ENCODE peak calls at places on chromosomes 5 and 9, in eight cellular contexts. F, X, G, C, O, T, K and Z are unnamed samples.

GRCh38 chr9:69181908-69182353 is 7.9 kb downstream of the TJP2 start:
- DNase-seq in F (no peak), X (no peak), G (no peak), C (no peak), O (no peak), T (no peak), K (no peak), Z (no peak)

GRCh38 chr5:151740336-151740942 is 18.0 kb downstream of the ATOX1 start:
- DNase-seq in F (peak), X (peak), G (peak), C (peak), O (peak), T (peak), K (peak), Z (no peak)

GRCh38 chr5:181028032-181028819 is 11.8 kb upstream of the BTNL9 start:
- DNase-seq in F (no peak), X (no peak), G (no peak), C (no peak), O (no peak), T (no peak), K (peak), Z (no peak)

GRCh38 chr5:88158056-88158455 is 110.6 kb downstream of the TMEM161B start:
- DNase-seq in F (no peak), X (no peak), G (no peak), C (no peak), O (no peak), T (no peak), K (no peak), Z (no peak)

GRCh38 chr5:51002368-51002767 is 335.9 kb downstream of the PARP8 start:
- DNase-seq in F (no peak), X (no peak), G (no peak), C (no peak), O (no peak), T (no peak), K (no peak), Z (no peak)

GRCh38 chr5:72145351-72145750 is 38.1 kb downstream of the MAP1B start:
- DNase-seq in F (no peak), X (no peak), G (no peak), C (no peak), O (no peak), T (no peak), K (no peak), Z (no peak)

GRCh38 chr5:78591972-78592700 is 56.4 kb downstream of the LHFPL2 start:
- DNase-seq in F (no peak), X (no peak), G (no peak), C (no peak), O (no peak), T (no peak), K (no peak), Z (no peak)

GRCh38 chr5:149700347-149700746 is 29.8 kb upstream of the PPARGC1B start:
- DNase-seq in F (no peak), X (no peak), G (no peak), C (no peak), O (no peak), T (no peak), K (no peak), Z (no peak)

GRCh38 chr5:56638768-56639238 is 176.5 kb upstream of the MAP3K1 start:
- DNase-seq in F (no peak), X (no peak), G (no peak), C (no peak), O (no peak), T (no peak), K (no peak), Z (no peak)

GRCh38 chr9:98692392-98692791 is 16.3 kb downstream of the GABBR2 start:
- DNase-seq in F (no peak), X (no peak), G (no peak), C (no peak), O (no peak), T (no peak), K (no peak), Z (no peak)

GRCh38 chr9:35659340-35659739 is 1.2 kb downstream of the CCDC107 start:
- DNase-seq in F (no peak), X (no peak), G (no peak), C (no peak), O (no peak), T (no peak), K (no peak), Z (no peak)

GRCh38 chr5:147576646-147577535 is 67.0 kb upstream of the DPYSL3 start:
- DNase-seq in F (peak), X (peak), G (no peak), C (peak), O (no peak), T (peak), K (peak), Z (peak)

GRCh38 chr9:120257483-120257882 is 322.5 kb downstream of the CDK5RAP2 start:
- DNase-seq in F (no peak), X (no peak), G (no peak), C (no peak), O (peak), T (no peak), K (no peak), Z (no peak)

GRCh38 chr5:126949475-126949874 is 80.9 kb downstream of the MARCHF3 start:
- DNase-seq in F (no peak), X (no peak), G (no peak), C (no peak), O (no peak), T (no peak), K (no peak), Z (no peak)

GRCh38 chr5:44875661-44876250 is 67.0 kb downstream of the MRPS30 start:
- DNase-seq in F (peak), X (peak), G (peak), C (no peak), O (no peak), T (no peak), K (no peak), Z (no peak)

GRCh38 chr5:172713113-172713808 is 57.7 kb downstream of the DUSP1 start:
- DNase-seq in F (peak), X (peak), G (no peak), C (peak), O (no peak), T (peak), K (peak), Z (peak)

GRCh38 chr9:81264516-81264915 is 424.8 kb downstream of the TLE1 start:
- DNase-seq in F (no peak), X (peak), G (no peak), C (no peak), O (no peak), T (no peak), K (no peak), Z (no peak)

GRCh38 chr5:149702953-149703646 is 27.0 kb upstream of the PPARGC1B start:
- DNase-seq in F (no peak), X (no peak), G (no peak), C (no peak), O (no peak), T (peak), K (no peak), Z (no peak)

GRCh38 chr9:105341784-105342183 is 97.3 kb downstream of the SLC44A1 start:
- DNase-seq in F (no peak), X (peak), G (no peak), C (no peak), O (peak), T (no peak), K (no peak), Z (no peak)

GRCh38 chr5:151719228-151719861 is 32.6 kb upstream of the SPARC start:
- DNase-seq in F (no peak), X (no peak), G (no peak), C (no peak), O (no peak), T (no peak), K (peak), Z (no peak)

GRCh38 chr5:173764321-173765029 is 123.7 kb upstream of the CPEB4 start:
- DNase-seq in F (peak), X (peak), G (peak), C (peak), O (peak), T (peak), K (peak), Z (no peak)

GRCh38 chr5:179974946-179975712 is 67.4 kb upstream of the TBC1D9B start:
- DNase-seq in F (no peak), X (no peak), G (no peak), C (peak), O (no peak), T (no peak), K (peak), Z (peak)

GRCh38 chr9:134188421-134189166 is 24.2 kb upstream of the RNU6ATAC start:
- DNase-seq in F (no peak), X (no peak), G (no peak), C (peak), O (no peak), T (no peak), K (peak), Z (no peak)

GRCh38 chr9:3527653-3527960 is 1.8 kb upstream of the RFX3 start:
- DNase-seq in F (no peak), X (no peak), G (no peak), C (no peak), O (no peak), T (no peak), K (no peak), Z (no peak)

GRCh38 chr5:81286059-81286617 is 15.2 kb upstream of the ZCCHC9 start:
- DNase-seq in F (no peak), X (no peak), G (no peak), C (no peak), O (no peak), T (no peak), K (peak), Z (no peak)

GRCh38 chr9:13718086-13718485 is 438.6 kb upstream of the MPDZ start:
- DNase-seq in F (no peak), X (peak), G (no peak), C (no peak), O (no peak), T (no peak), K (no peak), Z (no peak)

GRCh38 chr5:566636-567309 is 42.5 kb upstream of the SLC9A3 start:
- DNase-seq in F (no peak), X (no peak), G (no peak), C (no peak), O (no peak), T (no peak), K (no peak), Z (no peak)

GRCh38 chr9:116318463-116319271 is 165.1 kb downstream of the PAPPA start:
- DNase-seq in F (no peak), X (no peak), G (peak), C (peak), O (no peak), T (no peak), K (peak), Z (no peak)

GRCh38 chr5:91417219-91417618 is 34.1 kb upstream of the ARRDC3 start:
- DNase-seq in F (no peak), X (peak), G (peak), C (no peak), O (no peak), T (no peak), K (no peak), Z (no peak)

GRCh38 chr9:34675874-34676273 is 13.4 kb upstream of the CCL27 start:
- DNase-seq in F (no peak), X (no peak), G (no peak), C (no peak), O (no peak), T (no peak), K (no peak), Z (no peak)

GRCh38 chr5:176407456-176408244 is 8.7 kb downstream of the CLTB start:
- DNase-seq in F (no peak), X (no peak), G (no peak), C (no peak), O (no peak), T (no peak), K (no peak), Z (no peak)

GRCh38 chr5:24749701-24750100 is 104.9 kb upstream of the CDH10 start:
- DNase-seq in F (no peak), X (peak), G (no peak), C (no peak), O (no peak), T (no peak), K (no peak), Z (no peak)

GRCh38 chr9:126502417-126503332 is 111.1 kb upstream of the LMX1B start:
- DNase-seq in F (no peak), X (no peak), G (no peak), C (no peak), O (no peak), T (no peak), K (peak), Z (no peak)

GRCh38 chr5:138960145-138960692 is 85.1 kb upstream of the LRRTM2 start:
- DNase-seq in F (no peak), X (no peak), G (no peak), C (no peak), O (no peak), T (no peak), K (no peak), Z (no peak)

GRCh38 chr5:140106101-140106500 is 7.8 kb upstream of the PURA start:
- DNase-seq in F (no peak), X (no peak), G (no peak), C (no peak), O (no peak), T (no peak), K (no peak), Z (no peak)
- TF ChIP-seq CTCF in F (peak), X (no peak), G (no peak), C (no peak), O (no peak), T (no peak), K (no peak), Z (no peak)

GRCh38 chr9:136089697-136090045 is 5.4 kb downstream of the NACC2 start:
- DNase-seq in F (peak), X (peak), G (no peak), C (no peak), O (no peak), T (no peak), K (no peak), Z (no peak)
- TF ChIP-seq CTCF in F (peak), X (peak), G (peak), C (no peak), O (peak), T (peak), K (no peak), Z (peak)

GRCh38 chr5:111855356-111855755 is 98.4 kb upstream of the NREP start:
- DNase-seq in F (no peak), X (no peak), G (no peak), C (no peak), O (no peak), T (no peak), K (peak), Z (no peak)

GRCh38 chr5:111857067-111857466 is 100.1 kb upstream of the NREP start:
- DNase-seq in F (no peak), X (no peak), G (no peak), C (no peak), O (no peak), T (no peak), K (no peak), Z (no peak)

GRCh38 chr5:111859533-111860270 is 102.7 kb upstream of the NREP start:
- DNase-seq in F (peak), X (peak), G (peak), C (no peak), O (peak), T (no peak), K (no peak), Z (no peak)

GRCh38 chr5:111859031-111859430 is 102.0 kb upstream of the NREP start:
- DNase-seq in F (no peak), X (peak), G (no peak), C (no peak), O (no peak), T (no peak), K (no peak), Z (no peak)

DNA sequence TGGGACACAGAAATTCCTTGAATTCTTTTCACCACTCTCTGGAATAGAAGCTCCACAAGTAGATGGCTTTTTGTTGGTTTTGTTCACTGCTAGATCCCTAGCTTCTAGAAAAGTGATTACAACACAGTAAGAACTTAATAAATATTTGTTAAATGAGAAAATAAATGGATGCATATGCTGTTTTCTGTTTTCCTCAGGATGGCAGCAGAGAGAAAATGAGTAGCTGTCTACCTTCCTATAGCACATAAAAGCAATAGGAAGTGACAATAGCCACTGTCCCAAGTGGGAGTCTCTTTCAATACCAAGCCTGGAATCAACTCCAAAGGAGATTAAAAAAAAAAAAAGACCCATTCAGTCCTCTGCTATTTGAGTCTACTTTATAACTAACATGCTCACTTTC is 100.6 kb upstream of the NREP start:
- DNase-seq in F (no peak), X (no peak), G (no peak), C (no peak), O (no peak), T (no peak), K (no peak), Z (no peak)
- TF ChIP-seq CTCF in F (no peak), X (no peak), G (peak), C (no peak), O (peak), T (no peak), K (no peak), Z (no peak)

GRCh38 chr5:140869555-140869886 is 764 bp downstream of the PCDHA11 start:
- DNase-seq in F (no peak), X (no peak), G (no peak), C (no peak), O (no peak), T (no peak), K (no peak), Z (no peak)

GRCh38 chr5:140870221-140871201 is 1.8 kb downstream of the PCDHA11 start:
- DNase-seq in F (no peak), X (no peak), G (no peak), C (no peak), O (no peak), T (no peak), K (peak), Z (no peak)

GRCh38 chr5:140868721-140869554 is at the start of gene PCDHA11:
- DNase-seq in F (peak), X (no peak), G (no peak), C (no peak), O (no peak), T (no peak), K (peak), Z (no peak)
- TF ChIP-seq CTCF in F (peak), X (no peak), G (no peak), C (no peak), O (peak), T (no peak), K (peak), Z (no peak)

DNA sequence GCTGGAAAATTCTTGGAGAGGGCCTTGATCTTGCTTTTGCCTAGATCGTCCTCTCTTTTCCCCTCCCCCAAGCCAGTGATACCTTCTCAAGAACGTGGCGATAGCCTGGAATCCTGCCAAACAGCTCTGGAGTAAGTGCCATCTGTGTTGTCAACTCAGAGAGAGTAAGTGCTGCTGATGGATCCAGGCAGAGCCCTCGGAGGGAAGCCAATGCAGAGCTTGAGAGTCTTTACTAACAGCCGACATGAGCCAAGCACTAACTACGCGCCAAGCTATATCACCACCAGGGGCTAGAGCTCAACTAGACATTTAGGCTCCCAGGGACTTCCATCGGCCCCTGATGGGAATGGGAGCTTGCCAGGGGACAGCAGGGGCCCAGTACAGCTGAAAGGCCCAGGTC is 17.6 kb downstream of the RAPGEF1 start:
- DNase-seq in F (no peak), X (no peak), G (no peak), C (no peak), O (no peak), T (no peak), K (no peak), Z (no peak)
- TF ChIP-seq CTCF in F (no peak), X (no peak), G (no peak), C (no peak), O (no peak), T (no peak), K (peak), Z (no peak)

DNA sequence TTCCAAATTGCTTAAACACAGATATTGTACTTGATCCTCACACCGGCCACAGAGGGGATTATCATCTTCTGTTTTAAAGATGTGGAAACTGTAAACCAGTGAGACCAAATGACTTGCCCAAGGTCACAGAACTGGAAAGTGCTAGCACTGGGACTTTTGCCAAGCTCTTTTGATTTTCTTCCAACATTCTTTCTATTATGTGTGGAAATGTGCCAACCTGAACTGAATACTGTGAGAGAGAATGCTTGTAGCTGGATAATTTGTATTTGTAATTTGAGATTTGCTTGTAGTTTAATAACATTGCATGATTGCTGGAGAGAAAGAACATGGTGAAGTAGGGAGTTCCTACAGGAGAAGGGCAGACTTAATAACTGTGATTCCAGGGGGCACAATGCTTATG is 977.9 kb upstream of the NUDT12 start:
- DNase-seq in F (peak), X (peak), G (peak), C (peak), O (no peak), T (no peak), K (no peak), Z (no peak)
- TF ChIP-seq CTCF in F (no peak), X (no peak), G (no peak), C (no peak), O (no peak), T (no peak), K (no peak), Z (no peak)